ENCODE peak calls at places on chromosomes 3 and 15, in eight cellular contexts. H, K, U, V, O, W, D and M are unnamed samples.

GRCh38 chr15:89814112-89814742 is 425 bp downstream of the ANPEP start:
- DNase-seq in H (no peak), K (peak), U (peak), V (no peak), O (no peak), W (no peak), D (no peak), M (peak)

GRCh38 chr3:43759297-43759782 is 68.6 kb downstream of the ABHD5 start:
- DNase-seq in H (no peak), K (no peak), U (no peak), V (peak), O (peak), W (peak), D (no peak), M (peak)

GRCh38 chr3:193970773-193971206 is 165.2 kb upstream of the HES1 start:
- DNase-seq in H (no peak), K (no peak), U (no peak), V (peak), O (no peak), W (peak), D (no peak), M (no peak)

GRCh38 chr3:185519021-185519420 is 20.2 kb upstream of the TMEM41A start:
- DNase-seq in H (no peak), K (no peak), U (no peak), V (no peak), O (no peak), W (no peak), D (no peak), M (no peak)

GRCh38 chr15:98216166-98216565 is 255.7 kb downstream of the ARRDC4 start:
- DNase-seq in H (no peak), K (no peak), U (no peak), V (no peak), O (no peak), W (no peak), D (no peak), M (no peak)

GRCh38 chr15:64807051-64807749 is 18.2 kb downstream of the PIF1 start:
- DNase-seq in H (no peak), K (no peak), U (peak), V (no peak), O (no peak), W (no peak), D (no peak), M (no peak)

GRCh38 chr15:76328962-76329361 is 7.6 kb upstream of the ISL2 start:
- DNase-seq in H (no peak), K (no peak), U (no peak), V (peak), O (no peak), W (peak), D (no peak), M (no peak)

GRCh38 chr3:182790612-182791011 is 2.7 kb upstream of the ATP11B start:
- DNase-seq in H (no peak), K (no peak), U (no peak), V (no peak), O (no peak), W (no peak), D (no peak), M (no peak)

GRCh38 chr3:76063811-76064210 is 278.5 kb upstream of the ZNF717 start:
- DNase-seq in H (no peak), K (no peak), U (no peak), V (no peak), O (no peak), W (no peak), D (no peak), M (no peak)

GRCh38 chr3:106296111-106296510 is 427.3 kb upstream of the CBLB start:
- DNase-seq in H (no peak), K (no peak), U (peak), V (no peak), O (no peak), W (no peak), D (no peak), M (no peak)

GRCh38 chr3:45904931-45905330 is 18.6 kb downstream of the CCR9 start:
- DNase-seq in H (no peak), K (peak), U (no peak), V (no peak), O (no peak), W (no peak), D (no peak), M (peak)

GRCh38 chr3:43874290-43874689 is 183.6 kb downstream of the ABHD5 start:
- DNase-seq in H (no peak), K (no peak), U (no peak), V (peak), O (no peak), W (no peak), D (no peak), M (no peak)

GRCh38 chr15:53446376-53446775 is 313.1 kb downstream of the WDR72 start:
- DNase-seq in H (no peak), K (no peak), U (no peak), V (no peak), O (no peak), W (no peak), D (no peak), M (no peak)

GRCh38 chr3:105399611-105400010 is 32.9 kb downstream of the ALCAM start:
- DNase-seq in H (no peak), K (no peak), U (no peak), V (no peak), O (no peak), W (peak), D (no peak), M (no peak)

GRCh38 chr3:48688737-48689075 is 3.0 kb upstream of the NCKIPSD start:
- DNase-seq in H (no peak), K (no peak), U (no peak), V (no peak), O (no peak), W (no peak), D (no peak), M (no peak)

GRCh38 chr15:38589502-38589901 is 24.9 kb upstream of the RASGRP1 start:
- DNase-seq in H (no peak), K (no peak), U (no peak), V (peak), O (peak), W (peak), D (no peak), M (no peak)

GRCh38 chr15:56767315-56767714 is 34.0 kb upstream of the ZNF280D start:
- DNase-seq in H (no peak), K (peak), U (no peak), V (no peak), O (no peak), W (no peak), D (no peak), M (no peak)

GRCh38 chr3:169448501-169448900 is 215.0 kb downstream of the MECOM start:
- DNase-seq in H (no peak), K (no peak), U (no peak), V (peak), O (no peak), W (no peak), D (no peak), M (no peak)

GRCh38 chr3:70090322-70090913 is 90.9 kb downstream of the SAMMSON start:
- DNase-seq in H (no peak), K (peak), U (peak), V (no peak), O (no peak), W (no peak), D (no peak), M (no peak)

GRCh38 chr15:55915221-55915620 is 78.2 kb downstream of the NEDD4 start:
- DNase-seq in H (no peak), K (no peak), U (no peak), V (no peak), O (no peak), W (no peak), D (no peak), M (no peak)

GRCh38 chr3:170961616-170962400 is 53.4 kb upstream of the EIF5A2 start:
- DNase-seq in H (no peak), K (no peak), U (peak), V (peak), O (peak), W (peak), D (no peak), M (peak)

GRCh38 chr3:196246612-196247308 is 30.4 kb downstream of the SLC51A start:
- DNase-seq in H (no peak), K (no peak), U (no peak), V (peak), O (no peak), W (no peak), D (no peak), M (no peak)

GRCh38 chr3:140859592-140860336 is 81.9 kb upstream of the SLC25A36 start:
- DNase-seq in H (no peak), K (no peak), U (peak), V (peak), O (no peak), W (no peak), D (no peak), M (no peak)

GRCh38 chr15:79046691-79047404 is 43.7 kb downstream of the RASGRF1 start:
- DNase-seq in H (no peak), K (no peak), U (no peak), V (no peak), O (no peak), W (no peak), D (no peak), M (no peak)